ENCODE peak calls at places on chromosomes 1 and 21, in ten cellular contexts. W, Y, H, K, I, U, D, B, E and J are unnamed samples.

GRCh38 chr1:209652873-209653401 is 712 bp upstream of the LAMB3 start:
- DNase-seq in H (peak), U (peak), I (no peak), W (no peak), E (peak), B (no peak), D (peak), K (peak), Y (peak), J (peak)

GRCh38 chr1:75134939-75135828 is 996 bp downstream of the LHX8 start:
- DNase-seq in W (no peak), K (no peak), Y (peak), I (no peak), D (peak), U (peak), E (no peak), B (peak), H (no peak), J (no peak)

GRCh38 chr1:153945131-153945794 is 1.3 kb downstream of the DENND4B start:
- DNase-seq in B (no peak), K (peak), I (peak), Y (peak), D (peak), E (no peak), U (peak), W (no peak), H (peak), J (no peak)

GRCh38 chr1:205448540-205449253 is 7.1 kb downstream of the BLACAT1 start:
- DNase-seq in I (no peak), U (no peak), K (peak), D (no peak), H (no peak), E (no peak), W (no peak), B (no peak), Y (peak), J (no peak)

GRCh38 chr1:31180338-31180737 is 59.3 kb downstream of the NKAIN1 start:
- DNase-seq in E (no peak), D (peak), Y (no peak), B (no peak), H (no peak), U (no peak), W (no peak), I (no peak), K (no peak), J (no peak)

GRCh38 chr1:233518344-233518743 is 95.6 kb upstream of the KCNK1 start:
- DNase-seq in B (no peak), I (peak), U (no peak), D (peak), H (peak), K (peak), Y (peak), W (peak), E (no peak), J (no peak)

GRCh38 chr1:78377356-78377928 is 113.3 kb upstream of the PTGFR start:
- DNase-seq in Y (no peak), B (no peak), H (peak), W (no peak), D (no peak), I (peak), U (peak), K (no peak), E (no peak), J (no peak)

GRCh38 chr1:222061711-222062359 is 319.9 kb upstream of the DUSP10 start:
- DNase-seq in W (no peak), K (no peak), H (no peak), D (no peak), E (no peak), U (no peak), I (peak), B (no peak), Y (no peak), J (no peak)

GRCh38 chr21:46097826-46098286 is at the start of gene COL6A2:
- DNase-seq in W (peak), U (peak), D (peak), H (peak), I (peak), Y (peak), E (peak), K (peak), B (peak), J (peak)

GRCh38 chr1:33074193-33074945 is 6.6 kb upstream of the AZIN2 start:
- DNase-seq in U (no peak), Y (no peak), B (no peak), K (no peak), E (no peak), I (no peak), W (no peak), H (no peak), D (no peak), J (no peak)

GRCh38 chr1:203463469-203464062 is 12.0 kb upstream of the PRELP start:
- DNase-seq in E (no peak), Y (peak), D (no peak), I (peak), B (no peak), H (no peak), U (peak), K (no peak), W (no peak), J (no peak)

GRCh38 chr1:109980324-109981127 is 4.0 kb upstream of the AHCYL1 start:
- DNase-seq in K (peak), B (no peak), U (no peak), H (peak), I (no peak), Y (peak), W (peak), D (peak), E (no peak), J (no peak)

GRCh38 chr1:175075572-175076568 is 8.2 kb downstream of the TNN start:
- DNase-seq in K (no peak), U (peak), Y (no peak), B (no peak), D (no peak), I (peak), E (no peak), W (no peak), H (peak), J (no peak)

GRCh38 chr1:150872572-150872971 is 3.8 kb downstream of the ARNT start:
- DNase-seq in D (no peak), B (no peak), W (no peak), K (no peak), U (no peak), Y (no peak), I (no peak), E (no peak), H (no peak), J (no peak)

GRCh38 chr1:162371611-162372010 is 5.0 kb downstream of the SPATA46 start:
- DNase-seq in B (no peak), K (no peak), H (no peak), U (peak), D (no peak), I (no peak), Y (no peak), W (no peak), E (no peak), J (no peak)

GRCh38 chr1:119715542-119715941 is 3.8 kb downstream of the PHGDH start:
- DNase-seq in I (peak), D (peak), U (peak), Y (peak), B (no peak), E (no peak), W (no peak), H (no peak), K (no peak), J (no peak)

GRCh38 chr1:172638885-172639831 is 19.7 kb upstream of the FASLG start:
- DNase-seq in U (peak), I (peak), K (peak), B (no peak), W (no peak), E (no peak), Y (no peak), H (peak), D (no peak), J (no peak)

GRCh38 chr1:41232305-41232704 is 9.8 kb downstream of the SCMH1 start:
- DNase-seq in H (no peak), Y (no peak), U (no peak), I (no peak), W (no peak), E (no peak), K (no peak), D (no peak), B (no peak), J (no peak)
- TF ChIP-seq CTCF in H (no peak), Y (no peak), U (no peak), I (no peak), W (no peak), E (no peak), K (no peak), D (no peak), B (no peak), J (no peak)

GRCh38 chr21:42539931-42540343 is 26.3 kb downstream of the SLC37A1 start:
- DNase-seq in H (no peak), B (peak), E (no peak), I (no peak), K (no peak), Y (peak), D (peak), W (no peak), U (no peak), J (no peak)
- TF ChIP-seq CTCF in H (no peak), B (no peak), E (peak), I (peak), K (no peak), Y (peak), D (peak), W (no peak), U (peak), J (peak)

DNA sequence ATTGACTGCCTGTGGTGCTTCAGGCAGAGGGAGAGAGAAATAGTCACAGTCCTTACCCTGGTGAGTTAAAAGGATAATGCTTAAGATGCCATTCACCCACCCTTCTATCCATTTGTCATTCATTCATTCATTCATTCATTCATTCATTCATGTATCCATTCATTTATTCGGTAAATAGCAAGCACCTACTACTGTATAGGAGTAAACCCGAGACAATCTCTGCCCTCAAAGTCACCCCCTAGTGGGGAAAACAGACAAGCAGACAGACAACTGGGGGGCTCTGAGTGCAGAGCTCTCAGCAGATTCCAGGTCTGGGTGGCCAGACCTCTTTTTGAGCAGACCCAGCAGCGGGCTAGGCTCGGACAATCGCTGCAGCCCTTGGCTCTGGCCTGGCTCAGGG is 14.1 kb upstream of the ACTL8 start:
- DNase-seq in Y (peak), B (no peak), U (no peak), E (no peak), H (no peak), D (no peak), K (no peak), W (no peak), I (no peak), J (no peak)
- TF ChIP-seq CTCF in Y (peak), B (no peak), U (no peak), E (no peak), H (no peak), D (no peak), K (no peak), W (no peak), I (no peak), J (no peak)

DNA sequence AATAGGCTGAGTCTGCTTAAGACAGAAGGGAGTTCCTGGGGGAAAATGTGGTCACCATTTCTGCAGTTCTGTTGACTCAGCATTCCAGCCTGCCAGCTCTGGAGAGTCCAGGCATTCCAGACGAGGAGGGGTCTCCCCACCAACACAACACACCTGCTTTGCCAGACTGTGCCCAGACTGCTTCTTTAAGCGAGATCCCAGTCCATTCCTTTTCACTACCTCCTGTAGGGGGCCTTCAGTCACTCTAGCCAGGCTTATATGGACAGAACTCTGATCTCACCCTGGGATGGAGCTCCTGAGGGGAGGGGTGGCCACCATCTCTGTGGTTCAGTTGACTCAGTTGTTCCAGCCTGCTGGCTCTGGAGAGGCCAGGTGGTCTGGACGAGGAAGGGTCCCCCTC is 48.5 kb downstream of the UBE2U start:
- DNase-seq in W (no peak), U (no peak), D (no peak), I (no peak), H (no peak), B (no peak), E (no peak), K (no peak), Y (peak), J (no peak)
- TF ChIP-seq CTCF in W (no peak), U (no peak), D (peak), I (peak), H (no peak), B (no peak), E (no peak), K (no peak), Y (peak), J (peak)